ENCODE peak calls at places on chromosomes 2 and 18, in ten cellular contexts. One of them, this sample, is unnamed.

GRCh38 chr2:15378148-15378908 is 182.8 kb downstream of the NBAS start:
- DNase-seq in activated T-cell treated with anti-CD3 and anti-CD28 coated beads for 48 hours: no peak
- DNase-seq in HT-29: no peak
- DNase-seq in left lung: no peak
- DNase-seq in osteocyte: no peak
- DNase-seq in stimulated activated CD4-positive, alpha-beta T cell treated with anti-CD3 and anti-CD28 coated beads, TNF-alpha, amount 100 ng/mL, for 1 hour: no peak
- DNase-seq in fibroblast of pulmonary artery: no peak
- DNase-seq in HS-27A: no peak
- DNase-seq in effector memory CD4-positive, alpha-beta T cell: no peak
- DNase-seq in skeletal muscle cell: no peak
- DNase-seq in this sample: no peak

GRCh38 chr2:197097578-197098366 is 171.3 kb upstream of the PGAP1 start:
- DNase-seq in fibroblast of pulmonary artery: peak; percentile 94
- DNase-seq in HT-29: peak; percentile 30
- DNase-seq in stimulated activated CD4-positive, alpha-beta T cell treated with anti-CD3 and anti-CD28 coated beads, TNF-alpha, amount 100 ng/mL, for 1 hour: no peak
- DNase-seq in activated T-cell treated with anti-CD3 and anti-CD28 coated beads for 48 hours: no peak
- DNase-seq in effector memory CD4-positive, alpha-beta T cell: no peak
- DNase-seq in left lung: no peak
- DNase-seq in osteocyte: no peak
- DNase-seq in skeletal muscle cell: peak; percentile 92
- DNase-seq in HS-27A: no peak
- DNase-seq in this sample: no peak

GRCh38 chr2:9385841-9386240 is 37.5 kb downstream of the ITGB1BP1 start:
- DNase-seq in effector memory CD4-positive, alpha-beta T cell: no peak
- DNase-seq in HT-29: no peak
- DNase-seq in activated T-cell treated with anti-CD3 and anti-CD28 coated beads for 48 hours: no peak
- DNase-seq in osteocyte: no peak
- DNase-seq in skeletal muscle cell: no peak
- DNase-seq in left lung: no peak
- DNase-seq in HS-27A: no peak
- DNase-seq in fibroblast of pulmonary artery: no peak
- DNase-seq in stimulated activated CD4-positive, alpha-beta T cell treated with anti-CD3 and anti-CD28 coated beads, TNF-alpha, amount 100 ng/mL, for 1 hour: no peak
- DNase-seq in this sample: no peak

GRCh38 chr2:226763320-226763719 is 36.3 kb downstream of the IRS1 start:
- DNase-seq in osteocyte: no peak
- DNase-seq in HT-29: no peak
- DNase-seq in fibroblast of pulmonary artery: no peak
- DNase-seq in activated T-cell treated with anti-CD3 and anti-CD28 coated beads for 48 hours: no peak
- DNase-seq in skeletal muscle cell: no peak
- DNase-seq in HS-27A: peak; percentile 12
- DNase-seq in effector memory CD4-positive, alpha-beta T cell: no peak
- DNase-seq in stimulated activated CD4-positive, alpha-beta T cell treated with anti-CD3 and anti-CD28 coated beads, TNF-alpha, amount 100 ng/mL, for 1 hour: no peak
- DNase-seq in left lung: no peak
- DNase-seq in this sample: no peak

GRCh38 chr2:157940024-157940423 is 63.9 kb upstream of the ACVR1 start:
- DNase-seq in left lung: no peak
- DNase-seq in HS-27A: no peak
- DNase-seq in osteocyte: no peak
- DNase-seq in skeletal muscle cell: no peak
- DNase-seq in effector memory CD4-positive, alpha-beta T cell: no peak
- DNase-seq in fibroblast of pulmonary artery: no peak
- DNase-seq in stimulated activated CD4-positive, alpha-beta T cell treated with anti-CD3 and anti-CD28 coated beads, TNF-alpha, amount 100 ng/mL, for 1 hour: no peak
- DNase-seq in activated T-cell treated with anti-CD3 and anti-CD28 coated beads for 48 hours: no peak
- DNase-seq in HT-29: no peak
- DNase-seq in this sample: peak; percentile 11

GRCh38 chr2:71466301-71467179 is 13.2 kb downstream of the DYSF start:
- DNase-seq in fibroblast of pulmonary artery: no peak
- DNase-seq in effector memory CD4-positive, alpha-beta T cell: no peak
- DNase-seq in skeletal muscle cell: no peak
- DNase-seq in HS-27A: no peak
- DNase-seq in left lung: peak; percentile 87
- DNase-seq in stimulated activated CD4-positive, alpha-beta T cell treated with anti-CD3 and anti-CD28 coated beads, TNF-alpha, amount 100 ng/mL, for 1 hour: no peak
- DNase-seq in HT-29: no peak
- DNase-seq in activated T-cell treated with anti-CD3 and anti-CD28 coated beads for 48 hours: no peak
- DNase-seq in osteocyte: no peak
- DNase-seq in this sample: no peak

GRCh38 chr2:31382452-31383120 is 32.0 kb downstream of the XDH start:
- DNase-seq in stimulated activated CD4-positive, alpha-beta T cell treated with anti-CD3 and anti-CD28 coated beads, TNF-alpha, amount 100 ng/mL, for 1 hour: no peak
- DNase-seq in skeletal muscle cell: peak; percentile 26
- DNase-seq in fibroblast of pulmonary artery: no peak
- DNase-seq in effector memory CD4-positive, alpha-beta T cell: no peak
- DNase-seq in HS-27A: no peak
- DNase-seq in activated T-cell treated with anti-CD3 and anti-CD28 coated beads for 48 hours: no peak
- DNase-seq in HT-29: no peak
- DNase-seq in left lung: no peak
- DNase-seq in osteocyte: peak; percentile 54
- DNase-seq in this sample: no peak

GRCh38 chr2:239164281-239164871 is 236.4 kb downstream of the HDAC4 start:
- DNase-seq in HT-29: no peak
- DNase-seq in HS-27A: no peak
- DNase-seq in skeletal muscle cell: no peak
- DNase-seq in stimulated activated CD4-positive, alpha-beta T cell treated with anti-CD3 and anti-CD28 coated beads, TNF-alpha, amount 100 ng/mL, for 1 hour: no peak
- DNase-seq in fibroblast of pulmonary artery: no peak
- DNase-seq in effector memory CD4-positive, alpha-beta T cell: no peak
- DNase-seq in left lung: peak; percentile 69
- DNase-seq in osteocyte: peak; percentile 64
- DNase-seq in activated T-cell treated with anti-CD3 and anti-CD28 coated beads for 48 hours: no peak
- DNase-seq in this sample: no peak

GRCh38 chr2:14816069-14816738 is 183.7 kb downstream of the LRATD1 start:
- DNase-seq in HS-27A: no peak
- DNase-seq in stimulated activated CD4-positive, alpha-beta T cell treated with anti-CD3 and anti-CD28 coated beads, TNF-alpha, amount 100 ng/mL, for 1 hour: no peak
- DNase-seq in osteocyte: no peak
- DNase-seq in fibroblast of pulmonary artery: no peak
- DNase-seq in activated T-cell treated with anti-CD3 and anti-CD28 coated beads for 48 hours: no peak
- DNase-seq in skeletal muscle cell: no peak
- DNase-seq in HT-29: no peak
- DNase-seq in effector memory CD4-positive, alpha-beta T cell: no peak
- DNase-seq in left lung: no peak
- DNase-seq in this sample: no peak

GRCh38 chr2:10452956-10453885 is 5.1 kb upstream of the ODC1 start:
- DNase-seq in left lung: no peak
- DNase-seq in osteocyte: no peak
- DNase-seq in skeletal muscle cell: no peak
- DNase-seq in effector memory CD4-positive, alpha-beta T cell: no peak
- DNase-seq in HT-29: no peak
- DNase-seq in activated T-cell treated with anti-CD3 and anti-CD28 coated beads for 48 hours: no peak
- DNase-seq in stimulated activated CD4-positive, alpha-beta T cell treated with anti-CD3 and anti-CD28 coated beads, TNF-alpha, amount 100 ng/mL, for 1 hour: no peak
- DNase-seq in fibroblast of pulmonary artery: no peak
- DNase-seq in HS-27A: no peak
- DNase-seq in this sample: no peak

GRCh38 chr2:2847131-2847740 is 516.2 kb upstream of the MYT1L start:
- DNase-seq in HT-29: no peak
- DNase-seq in activated T-cell treated with anti-CD3 and anti-CD28 coated beads for 48 hours: no peak
- DNase-seq in HS-27A: no peak
- DNase-seq in osteocyte: no peak
- DNase-seq in fibroblast of pulmonary artery: no peak
- DNase-seq in left lung: no peak
- DNase-seq in stimulated activated CD4-positive, alpha-beta T cell treated with anti-CD3 and anti-CD28 coated beads, TNF-alpha, amount 100 ng/mL, for 1 hour: no peak
- DNase-seq in effector memory CD4-positive, alpha-beta T cell: no peak
- DNase-seq in skeletal muscle cell: no peak
- DNase-seq in this sample: no peak

GRCh38 chr2:29010946-29011649 is 30.0 kb downstream of the TOGARAM2 start:
- DNase-seq in fibroblast of pulmonary artery: peak; percentile 85
- DNase-seq in activated T-cell treated with anti-CD3 and anti-CD28 coated beads for 48 hours: no peak
- DNase-seq in stimulated activated CD4-positive, alpha-beta T cell treated with anti-CD3 and anti-CD28 coated beads, TNF-alpha, amount 100 ng/mL, for 1 hour: no peak
- DNase-seq in HS-27A: no peak
- DNase-seq in left lung: no peak
- DNase-seq in skeletal muscle cell: peak; percentile 80
- DNase-seq in HT-29: no peak
- DNase-seq in osteocyte: no peak
- DNase-seq in effector memory CD4-positive, alpha-beta T cell: peak; percentile 37
- DNase-seq in this sample: no peak

GRCh38 chr2:25545899-25546298 is 127.5 kb downstream of the DTNB start:
- DNase-seq in HT-29: no peak
- DNase-seq in activated T-cell treated with anti-CD3 and anti-CD28 coated beads for 48 hours: no peak
- DNase-seq in effector memory CD4-positive, alpha-beta T cell: no peak
- DNase-seq in skeletal muscle cell: no peak
- DNase-seq in left lung: no peak
- DNase-seq in osteocyte: no peak
- DNase-seq in fibroblast of pulmonary artery: no peak
- DNase-seq in HS-27A: no peak
- DNase-seq in stimulated activated CD4-positive, alpha-beta T cell treated with anti-CD3 and anti-CD28 coated beads, TNF-alpha, amount 100 ng/mL, for 1 hour: no peak
- DNase-seq in this sample: no peak

GRCh38 chr2:232042911-232043564 is 81.5 kb downstream of the DIS3L2 start:
- DNase-seq in fibroblast of pulmonary artery: no peak
- DNase-seq in stimulated activated CD4-positive, alpha-beta T cell treated with anti-CD3 and anti-CD28 coated beads, TNF-alpha, amount 100 ng/mL, for 1 hour: no peak
- DNase-seq in effector memory CD4-positive, alpha-beta T cell: no peak
- DNase-seq in osteocyte: no peak
- DNase-seq in HS-27A: no peak
- DNase-seq in skeletal muscle cell: no peak
- DNase-seq in HT-29: no peak
- DNase-seq in activated T-cell treated with anti-CD3 and anti-CD28 coated beads for 48 hours: no peak
- DNase-seq in left lung: no peak
- DNase-seq in this sample: no peak

GRCh38 chr2:21103274-21103891 is 20.4 kb upstream of the TDRD15 start:
- DNase-seq in HS-27A: no peak
- DNase-seq in osteocyte: no peak
- DNase-seq in effector memory CD4-positive, alpha-beta T cell: no peak
- DNase-seq in HT-29: no peak
- DNase-seq in left lung: no peak
- DNase-seq in stimulated activated CD4-positive, alpha-beta T cell treated with anti-CD3 and anti-CD28 coated beads, TNF-alpha, amount 100 ng/mL, for 1 hour: no peak
- DNase-seq in fibroblast of pulmonary artery: no peak
- DNase-seq in skeletal muscle cell: no peak
- DNase-seq in activated T-cell treated with anti-CD3 and anti-CD28 coated beads for 48 hours: no peak
- DNase-seq in this sample: no peak

GRCh38 chr2:104852161-104852689 is 1.7 kb upstream of the POU3F3 start:
- DNase-seq in activated T-cell treated with anti-CD3 and anti-CD28 coated beads for 48 hours: no peak
- DNase-seq in left lung: peak; percentile 74
- DNase-seq in effector memory CD4-positive, alpha-beta T cell: no peak
- DNase-seq in skeletal muscle cell: no peak
- DNase-seq in stimulated activated CD4-positive, alpha-beta T cell treated with anti-CD3 and anti-CD28 coated beads, TNF-alpha, amount 100 ng/mL, for 1 hour: no peak
- DNase-seq in fibroblast of pulmonary artery: no peak
- DNase-seq in osteocyte: no peak
- DNase-seq in HT-29: no peak
- DNase-seq in HS-27A: no peak
- DNase-seq in this sample: no peak

GRCh38 chr18:26457611-26458350 is 90.6 kb downstream of the KCTD1 start:
- DNase-seq in HT-29: no peak
- DNase-seq in left lung: no peak
- DNase-seq in effector memory CD4-positive, alpha-beta T cell: no peak
- DNase-seq in fibroblast of pulmonary artery: no peak
- DNase-seq in skeletal muscle cell: no peak
- DNase-seq in osteocyte: peak; percentile 15
- DNase-seq in activated T-cell treated with anti-CD3 and anti-CD28 coated beads for 48 hours: no peak
- DNase-seq in HS-27A: no peak
- DNase-seq in stimulated activated CD4-positive, alpha-beta T cell treated with anti-CD3 and anti-CD28 coated beads, TNF-alpha, amount 100 ng/mL, for 1 hour: no peak
- DNase-seq in this sample: no peak

GRCh38 chr2:113173563-113174368 is at the start of gene PSD4:
- DNase-seq in fibroblast of pulmonary artery: no peak
- DNase-seq in activated T-cell treated with anti-CD3 and anti-CD28 coated beads for 48 hours: peak; percentile 83
- DNase-seq in left lung: peak; percentile 95
- DNase-seq in stimulated activated CD4-positive, alpha-beta T cell treated with anti-CD3 and anti-CD28 coated beads, TNF-alpha, amount 100 ng/mL, for 1 hour: peak; percentile 70
- DNase-seq in skeletal muscle cell: no peak
- DNase-seq in HT-29: no peak
- DNase-seq in effector memory CD4-positive, alpha-beta T cell: peak; percentile 81
- DNase-seq in osteocyte: no peak
- DNase-seq in HS-27A: no peak
- DNase-seq in this sample: no peak

GRCh38 chr2:4827836-4828235 is 864.3 kb upstream of the SOX11 start:
- DNase-seq in skeletal muscle cell: no peak
- DNase-seq in fibroblast of pulmonary artery: no peak
- DNase-seq in osteocyte: no peak
- DNase-seq in HS-27A: no peak
- DNase-seq in activated T-cell treated with anti-CD3 and anti-CD28 coated beads for 48 hours: no peak
- DNase-seq in effector memory CD4-positive, alpha-beta T cell: no peak
- DNase-seq in stimulated activated CD4-positive, alpha-beta T cell treated with anti-CD3 and anti-CD28 coated beads, TNF-alpha, amount 100 ng/mL, for 1 hour: no peak
- DNase-seq in HT-29: no peak
- DNase-seq in left lung: no peak
- DNase-seq in this sample: no peak

GRCh38 chr18:32618501-32618985 is 147.9 kb upstream of the GAREM1 start:
- DNase-seq in activated T-cell treated with anti-CD3 and anti-CD28 coated beads for 48 hours: no peak
- DNase-seq in stimulated activated CD4-positive, alpha-beta T cell treated with anti-CD3 and anti-CD28 coated beads, TNF-alpha, amount 100 ng/mL, for 1 hour: no peak
- DNase-seq in fibroblast of pulmonary artery: no peak
- DNase-seq in left lung: no peak
- DNase-seq in skeletal muscle cell: no peak
- DNase-seq in osteocyte: no peak
- DNase-seq in HS-27A: no peak
- DNase-seq in HT-29: no peak
- DNase-seq in effector memory CD4-positive, alpha-beta T cell: no peak
- DNase-seq in this sample: no peak

GRCh38 chr2:1748741-1749488 is 4.6 kb upstream of the PXDN start:
- DNase-seq in HT-29: no peak
- DNase-seq in activated T-cell treated with anti-CD3 and anti-CD28 coated beads for 48 hours: no peak
- DNase-seq in effector memory CD4-positive, alpha-beta T cell: no peak
- DNase-seq in skeletal muscle cell: no peak
- DNase-seq in fibroblast of pulmonary artery: no peak
- DNase-seq in left lung: no peak
- DNase-seq in HS-27A: no peak
- DNase-seq in osteocyte: no peak
- DNase-seq in stimulated activated CD4-positive, alpha-beta T cell treated with anti-CD3 and anti-CD28 coated beads, TNF-alpha, amount 100 ng/mL, for 1 hour: no peak
- DNase-seq in this sample: no peak

GRCh38 chr2:2644040-2644439 is 313.0 kb upstream of the MYT1L start:
- DNase-seq in fibroblast of pulmonary artery: no peak
- DNase-seq in left lung: no peak
- DNase-seq in activated T-cell treated with anti-CD3 and anti-CD28 coated beads for 48 hours: no peak
- DNase-seq in osteocyte: no peak
- DNase-seq in stimulated activated CD4-positive, alpha-beta T cell treated with anti-CD3 and anti-CD28 coated beads, TNF-alpha, amount 100 ng/mL, for 1 hour: no peak
- DNase-seq in HT-29: no peak
- DNase-seq in HS-27A: no peak
- DNase-seq in effector memory CD4-positive, alpha-beta T cell: no peak
- DNase-seq in skeletal muscle cell: no peak
- DNase-seq in this sample: no peak

GRCh38 chr2:182444806-182445205 is 18.0 kb upstream of the PDE1A start:
- DNase-seq in fibroblast of pulmonary artery: peak; percentile 57
- DNase-seq in HS-27A: peak; percentile 53
- DNase-seq in activated T-cell treated with anti-CD3 and anti-CD28 coated beads for 48 hours: no peak
- DNase-seq in osteocyte: no peak
- DNase-seq in skeletal muscle cell: no peak
- DNase-seq in HT-29: no peak
- DNase-seq in effector memory CD4-positive, alpha-beta T cell: no peak
- DNase-seq in left lung: no peak
- DNase-seq in stimulated activated CD4-positive, alpha-beta T cell treated with anti-CD3 and anti-CD28 coated beads, TNF-alpha, amount 100 ng/mL, for 1 hour: no peak
- DNase-seq in this sample: no peak

GRCh38 chr2:219661197-219661954 is 33.9 kb downstream of the SLC4A3 start:
- DNase-seq in osteocyte: no peak
- DNase-seq in activated T-cell treated with anti-CD3 and anti-CD28 coated beads for 48 hours: no peak
- DNase-seq in effector memory CD4-positive, alpha-beta T cell: no peak
- DNase-seq in HT-29: peak; percentile 39
- DNase-seq in stimulated activated CD4-positive, alpha-beta T cell treated with anti-CD3 and anti-CD28 coated beads, TNF-alpha, amount 100 ng/mL, for 1 hour: no peak
- DNase-seq in skeletal muscle cell: no peak
- DNase-seq in HS-27A: no peak
- DNase-seq in fibroblast of pulmonary artery: peak; percentile 16
- DNase-seq in left lung: no peak
- DNase-seq in this sample: peak; percentile 53